ENCODE peak calls at places on chromosomes 1 and 21, in nine cellular contexts. M, H, D, Y, P, E, Z, J and N are unnamed samples.

GRCh38 chr1:29673669-29674624 is 437.6 kb downstream of the PTPRU start:
- DNase-seq in M (no peak), Z (no peak), D (no peak), E (no peak), H (no peak), J (no peak), Y (no peak), P (no peak), N (no peak)

GRCh38 chr1:199272107-199272506 is 633.3 kb downstream of the PTPRC start:
- DNase-seq in D (peak; percentile 50), H (no peak), J (no peak), Y (no peak), P (peak; percentile 93), Z (no peak), E (peak; percentile 97), M (no peak), N (peak; percentile 74)

GRCh38 chr1:218201004-218201403 is 84.1 kb upstream of the RRP15 start:
- DNase-seq in H (no peak), Y (no peak), M (no peak), Z (no peak), E (no peak), J (no peak), D (no peak), P (peak; percentile 9), N (no peak)

GRCh38 chr1:177164380-177165068 is at the start of gene ASTN1:
- DNase-seq in Z (peak; percentile 65), E (peak; percentile 11), P (no peak), Y (peak; percentile 13), H (no peak), J (peak; percentile 55), D (no peak), M (peak; percentile 56), N (no peak)

GRCh38 chr1:205258313-205259176 is 30.8 kb downstream of the TMCC2 start:
- DNase-seq in Y (peak; percentile 86), E (peak; percentile 71), P (peak; percentile 35), J (no peak), Z (peak; percentile 90), D (no peak), M (peak; percentile 98), H (no peak), N (peak; percentile 44)

GRCh38 chr1:87130437-87130836 is 198.2 kb upstream of the LMO4 start:
- DNase-seq in J (no peak), Z (no peak), H (no peak), P (no peak), D (no peak), M (no peak), Y (no peak), E (no peak), N (no peak)

GRCh38 chr1:150507912-150508864 is at the start of gene ECM1:
- DNase-seq in Y (peak; percentile 75), Z (peak; percentile 58), J (no peak), M (no peak), D (peak; percentile 39), P (peak; percentile 79), E (peak; percentile 83), H (peak; percentile 33), N (peak; percentile 81)

GRCh38 chr21:34653522-34653921 is 15.3 kb upstream of the CLIC6 start:
- DNase-seq in P (no peak), D (no peak), E (no peak), J (no peak), M (no peak), Y (no peak), Z (no peak), H (no peak), N (no peak)

GRCh38 chr1:9719978-9720722 is 68.6 kb downstream of the PIK3CD start:
- DNase-seq in Z (no peak), E (no peak), H (no peak), P (no peak), M (no peak), Y (no peak), D (no peak), J (no peak), N (no peak)

GRCh38 chr1:202207292-202207691 is 13.7 kb downstream of the LGR6 start:
- DNase-seq in P (peak; percentile 63), Y (no peak), E (peak; percentile 77), D (peak; percentile 44), M (no peak), J (no peak), H (peak; percentile 48), Z (no peak), N (peak; percentile 61)

GRCh38 chr1:70764747-70765146 is 282.9 kb downstream of the PTGER3 start:
- DNase-seq in H (no peak), M (no peak), P (peak; percentile 39), E (peak; percentile 24), D (no peak), Y (no peak), J (no peak), Z (no peak), N (peak; percentile 23)

GRCh38 chr21:31886896-31887595 is 14.2 kb downstream of the HUNK start:
- DNase-seq in M (no peak), Z (no peak), J (no peak), P (peak; percentile 58), Y (no peak), H (no peak), D (no peak), E (no peak), N (no peak)

GRCh38 chr1:86487131-86487804 is 18.5 kb downstream of the CLCA1 start:
- DNase-seq in H (no peak), D (peak; percentile 38), P (peak; percentile 97), Y (no peak), J (no peak), E (peak; percentile 80), Z (no peak), M (no peak), N (peak; percentile 93)

GRCh38 chr1:26543444-26543835 is 13.9 kb downstream of the RPS6KA1 start:
- DNase-seq in P (no peak), H (no peak), E (no peak), M (no peak), D (no peak), Y (no peak), J (no peak), Z (no peak), N (no peak)

GRCh38 chr1:26548841-26549240 is 19.3 kb downstream of the RPS6KA1 start:
- DNase-seq in J (no peak), Z (no peak), P (no peak), Y (no peak), H (no peak), M (no peak), E (no peak), D (no peak), N (no peak)

GRCh38 chr1:26544156-26544555 is 14.6 kb downstream of the RPS6KA1 start:
- DNase-seq in Z (no peak), Y (no peak), D (no peak), P (no peak), E (no peak), H (no peak), J (no peak), M (no peak), N (no peak)

GRCh38 chr1:26546819-26547218 is 17.3 kb downstream of the RPS6KA1 start:
- DNase-seq in H (no peak), J (no peak), Y (no peak), D (no peak), Z (no peak), M (no peak), P (no peak), E (no peak), N (no peak)

GRCh38 chr1:26546375-26546774 is 16.8 kb downstream of the RPS6KA1 start:
- DNase-seq in D (no peak), E (no peak), M (no peak), H (no peak), Y (peak; percentile 68), J (no peak), Z (no peak), P (no peak), N (no peak)
- H3K4me3 ChIP-seq in D (no peak overlapping the region), E (no peak overlapping the region), M (no peak overlapping the region), H (no peak overlapping the region), Y (no peak overlapping the region), J (no peak overlapping the region), Z (no peak overlapping the region), P (no peak overlapping the region), N (no peak overlapping the region)

DNA sequence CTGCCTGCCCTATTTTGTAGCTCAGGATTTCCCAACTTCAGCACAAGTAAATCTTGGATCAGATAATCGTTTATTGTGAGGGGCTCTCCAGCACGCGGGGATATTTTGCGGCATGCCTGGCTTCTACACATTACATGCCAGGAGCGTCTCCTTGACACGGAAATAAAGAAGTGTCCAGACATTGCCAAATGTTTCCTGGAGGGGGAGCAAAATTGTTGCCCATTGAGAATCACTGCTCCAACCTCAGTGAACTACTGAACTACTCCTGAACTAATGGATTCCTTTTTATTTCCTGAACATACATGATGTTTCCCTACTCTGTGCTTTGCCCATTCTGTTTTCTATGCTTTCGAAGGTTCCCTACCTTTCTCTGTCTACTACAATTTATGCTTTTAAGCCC is 1359.1 kb upstream of the ADGRL2 start:
- DNase-seq in Z (no peak), E (no peak), P (no peak), J (peak; percentile 2), M (peak; percentile 10), H (peak; percentile 10), Y (peak; percentile 4), D (no peak), N (no peak)
- TF ChIP-seq CTCF in Z (no peak), E (no peak), P (no peak), J (no peak), M (peak; percentile 13), H (no peak), Y (no peak), D (no peak), N (no peak)

DNA sequence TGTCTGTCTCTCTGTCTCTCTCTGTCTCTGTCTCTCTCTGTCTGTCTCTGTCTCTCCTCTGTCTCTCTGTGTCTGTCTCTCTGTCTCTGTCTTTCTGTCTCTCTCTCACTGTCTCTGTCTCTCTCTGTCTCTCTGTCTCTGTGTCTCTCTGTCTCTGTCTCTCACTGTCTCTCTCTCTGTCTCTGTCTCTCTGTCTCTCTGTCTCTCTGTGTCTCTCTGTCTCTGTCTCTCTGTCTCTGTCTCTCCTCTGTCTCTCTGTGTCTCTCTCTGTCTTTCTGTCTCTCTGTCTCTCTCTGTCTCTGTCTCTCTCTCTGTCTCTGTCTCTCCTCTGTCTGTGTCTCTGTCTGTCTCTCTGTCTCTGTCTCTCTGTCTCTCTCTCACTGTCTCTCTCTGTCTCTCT is 873 bp upstream of the COL6A1 start:
- DNase-seq in Z (no peak), M (no peak), H (no peak), J (no peak), D (no peak), P (no peak), Y (no peak), E (no peak), N (no peak)
- H3K4me3 ChIP-seq in Z (peak overlapping the region; percentile 68), M (peak overlapping the region; percentile 34), H (peak overlapping the region; percentile 50), J (no peak overlapping the region), D (no peak overlapping the region), P (peak overlapping the region; percentile 62), Y (no peak overlapping the region), E (peak overlapping the region; percentile 60), N (no peak overlapping the region)

DNA sequence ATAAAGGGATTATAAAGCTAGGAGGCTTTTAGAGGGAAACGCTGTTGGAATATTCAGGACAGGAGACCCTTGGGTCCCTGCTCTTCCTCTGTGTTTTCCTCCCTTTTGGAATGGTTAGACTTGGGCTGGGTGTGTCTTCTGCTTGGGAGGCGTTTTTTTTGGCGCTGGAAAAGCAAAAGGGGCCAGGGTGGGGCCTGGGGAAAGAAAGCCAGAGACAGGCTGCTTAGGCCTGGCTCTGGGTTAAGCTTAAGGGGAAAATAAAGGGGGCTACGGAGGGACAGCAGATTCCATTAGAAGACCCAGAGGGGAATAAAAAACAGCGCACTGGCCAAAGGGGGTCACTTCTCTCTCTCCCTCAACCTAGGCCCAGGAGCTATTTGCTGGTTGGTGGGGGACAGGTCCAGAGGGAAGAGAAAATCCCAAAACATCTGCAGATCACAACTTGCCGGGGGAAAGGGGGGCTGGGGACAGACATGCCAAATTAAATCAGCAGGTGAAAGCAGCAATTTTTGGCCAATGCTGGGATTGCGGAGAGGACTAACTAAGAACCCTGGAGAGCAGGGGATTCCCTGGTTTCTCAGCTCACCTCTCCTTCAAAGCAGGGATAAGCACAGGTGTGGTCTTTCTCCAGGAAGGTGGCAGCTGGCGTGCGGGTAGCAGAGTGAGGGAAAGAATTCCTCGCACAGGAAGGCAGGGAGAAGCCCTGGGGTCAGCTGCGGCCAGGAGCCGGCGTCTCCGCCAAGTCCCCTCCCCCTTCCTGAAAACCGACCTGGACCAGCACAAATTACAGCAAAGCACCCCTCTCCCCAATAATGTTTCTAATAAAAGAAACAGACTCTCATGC is 82.2 kb upstream of the AK4 start:
- DNase-seq in Y (peak; percentile 44), P (no peak), J (peak; percentile 53), E (no peak), Z (peak; percentile 54), M (peak; percentile 77), D (no peak), H (no peak), N (peak; percentile 19)
- TF ChIP-seq CTCF in Y (no peak), P (no peak), J (no peak), E (no peak), Z (no peak), M (no peak), D (no peak), H (no peak), N (no peak)